ENCODE peak calls at places on chromosome 1, in five cellular contexts. O is foreskin fibroblast, Z is Caco-2, X is HFF-Myc, W is breast epithelium. T is an unnamed sample.

GRCh38 chr1:204335085-204335484 is 24.6 kb downstream of the PLEKHA6 start:
- DNase-seq in O (no peak), Z (no peak), X (no peak), W (no peak), T (no peak)

GRCh38 chr1:162696286-162696862 is 64.1 kb downstream of the DDR2 start:
- DNase-seq in O (peak), Z (peak), X (peak), W (peak), T (peak)

GRCh38 chr1:83702349-83702748 is 296.6 kb downstream of the TTLL7 start:
- DNase-seq in O (no peak), Z (no peak), X (no peak), W (no peak), T (no peak)

GRCh38 chr1:116360435-116361173 is 12.4 kb upstream of the ATP1A1 start:
- DNase-seq in O (no peak), Z (peak), X (no peak), W (no peak), T (no peak)

GRCh38 chr1:55428236-55428635 is 213.1 kb upstream of the USP24 start:
- DNase-seq in O (no peak), Z (no peak), X (no peak), W (no peak), T (no peak)

GRCh38 chr1:204408074-204408507 is 3.5 kb downstream of the PPP1R15B start:
- DNase-seq in O (peak), Z (no peak), X (no peak), W (peak), T (peak)

GRCh38 chr1:92705456-92705855 is 79.5 kb downstream of the EVI5 start:
- DNase-seq in O (no peak), Z (no peak), X (no peak), W (no peak), T (no peak)

GRCh38 chr1:100034465-100034864 is 64.7 kb downstream of the SLC35A3 start:
- DNase-seq in O (no peak), Z (peak), X (no peak), W (no peak), T (no peak)

GRCh38 chr1:202664083-202664482 is 46.2 kb downstream of the SYT2 start:
- DNase-seq in O (peak), Z (no peak), X (no peak), W (no peak), T (no peak)

GRCh38 chr1:200893411-200893901 is 1.2 kb upstream of the INAVA start:
- DNase-seq in O (no peak), Z (peak), X (no peak), W (no peak), T (no peak)

GRCh38 chr1:200895801-200896570 is 1.3 kb downstream of the INAVA start:
- DNase-seq in O (no peak), Z (no peak), X (no peak), W (no peak), T (no peak)

GRCh38 chr1:200895448-200895799 is 724 bp downstream of the INAVA start:
- DNase-seq in O (no peak), Z (peak), X (no peak), W (no peak), T (no peak)

GRCh38 chr1:200896571-200897187 is 2.0 kb downstream of the INAVA start:
- DNase-seq in O (no peak), Z (peak), X (no peak), W (no peak), T (no peak)

DNA sequence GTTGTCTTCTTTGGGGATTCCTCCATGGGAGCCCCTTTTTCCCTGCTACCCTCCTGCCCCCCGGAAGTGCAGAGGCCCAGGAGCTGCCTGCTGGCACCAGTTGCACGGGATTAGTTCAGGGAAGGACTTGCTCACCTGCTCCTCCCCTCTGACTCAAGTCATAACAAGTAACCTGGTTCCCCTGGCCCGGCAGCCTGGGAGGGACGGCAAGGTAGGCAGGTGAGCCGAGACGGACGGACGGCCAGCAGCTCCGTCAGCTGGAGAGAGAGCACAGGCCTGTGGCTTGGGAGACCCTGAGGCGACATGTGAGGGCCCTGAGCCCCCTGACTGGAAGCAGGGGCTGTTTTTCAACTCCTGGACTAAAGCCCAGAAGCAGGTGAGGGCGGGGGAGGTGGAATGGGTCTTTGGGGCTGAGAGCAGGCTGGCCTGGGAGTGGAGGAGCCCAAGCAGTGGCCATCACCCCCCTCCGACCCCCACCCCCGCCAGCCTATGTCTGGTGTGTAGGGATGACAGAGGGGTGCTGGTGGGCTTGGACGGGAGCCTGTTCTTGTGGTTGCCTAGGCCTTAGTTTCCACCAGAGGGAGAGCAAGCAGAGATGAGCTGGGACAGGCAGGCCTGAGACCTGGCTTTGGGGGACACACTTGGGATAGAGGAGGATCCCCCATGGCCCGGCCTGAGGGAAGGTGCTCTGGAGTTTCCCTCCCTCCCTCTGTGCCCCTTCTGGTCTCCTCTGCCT is at the start of gene INAVA:
- DNase-seq in O (no peak), Z (peak), X (no peak), W (no peak), T (no peak)
- TF ChIP-seq CTCF in O (no peak), Z (peak), X (no peak), W (no peak), T (no peak)

GRCh38 chr1:211420845-211421454 is 71.0 kb downstream of the RD3 start:
- DNase-seq in O (peak), Z (no peak), X (no peak), W (no peak), T (no peak)
- TF ChIP-seq CTCF in O (no peak), Z (no peak), X (no peak), W (no peak), T (no peak)

GRCh38 chr1:87334351-87335174 is 5.9 kb downstream of the LMO4 start:
- DNase-seq in O (peak), Z (no peak), X (no peak), W (no peak), T (no peak)

GRCh38 chr1:87337606-87338005 is 8.9 kb downstream of the LMO4 start:
- DNase-seq in O (no peak), Z (no peak), X (no peak), W (no peak), T (no peak)

GRCh38 chr1:87333692-87334347 is 5.1 kb downstream of the LMO4 start:
- DNase-seq in O (no peak), Z (no peak), X (no peak), W (no peak), T (no peak)

GRCh38 chr1:87336623-87337067 is 8.0 kb downstream of the LMO4 start:
- DNase-seq in O (no peak), Z (no peak), X (no peak), W (no peak), T (no peak)

GRCh38 chr1:87335175-87335992 is 6.7 kb downstream of the LMO4 start:
- DNase-seq in O (no peak), Z (peak), X (no peak), W (peak), T (peak)
- TF ChIP-seq CTCF in O (no peak), Z (no peak), X (no peak), W (no peak), T (peak)

DNA sequence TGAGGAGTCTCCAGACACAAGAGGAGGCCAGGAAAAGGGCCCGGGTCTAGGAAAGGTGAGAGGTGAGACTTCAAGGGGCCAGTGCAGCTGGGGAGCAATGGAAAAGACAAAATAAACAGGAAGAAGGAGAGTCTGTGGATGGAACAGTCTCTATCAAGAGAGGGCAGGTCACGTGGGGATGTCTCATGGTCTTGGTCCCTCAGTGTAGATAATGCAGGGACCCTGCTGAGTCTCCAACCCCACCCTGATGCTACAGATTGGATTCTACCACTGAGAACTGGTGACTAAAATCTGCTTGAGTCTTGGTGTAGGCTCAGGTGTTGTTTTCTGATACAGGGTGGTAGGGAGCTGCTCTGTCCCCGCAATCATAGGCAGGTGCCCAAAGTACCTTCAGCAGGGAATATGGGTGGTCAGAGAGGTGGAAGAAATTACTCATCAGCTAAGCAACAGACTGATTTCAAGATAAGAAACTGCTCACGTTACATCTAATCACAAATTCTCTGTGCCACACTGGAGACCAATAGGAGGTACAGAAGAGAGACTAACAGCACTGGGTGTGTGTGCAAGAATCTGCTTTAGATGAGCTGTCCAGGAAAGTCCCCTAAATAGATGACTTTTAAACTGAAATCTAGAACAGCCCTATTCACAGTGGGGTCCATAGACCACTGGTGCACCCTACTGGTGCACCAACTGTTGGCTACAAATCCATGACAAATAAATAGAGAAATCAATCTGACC is 101.5 kb upstream of the TLR5 start:
- DNase-seq in O (no peak), Z (no peak), X (no peak), W (no peak), T (peak)
- TF ChIP-seq CTCF in O (peak), Z (peak), X (no peak), W (no peak), T (no peak)

GRCh38 chr1:53183277-53183990 is 13.2 kb upstream of the CPT2 start:
- DNase-seq in O (peak), Z (peak), X (peak), W (no peak), T (no peak)
- TF ChIP-seq CTCF in O (no peak), Z (no peak), X (no peak), W (no peak), T (no peak)